ENCODE peak calls at places on chromosomes 2 and 18, in eight cellular contexts. Z, T, L, U, R, H, O and M are unnamed samples.

GRCh38 chr2:239590995-239591915 is 190.4 kb upstream of the HDAC4 start:
- DNase-seq in U (no peak), H (no peak), R (no peak), T (no peak), Z (no peak), O (no peak), L (no peak), M (no peak)

GRCh38 chr18:4453712-4454547 is 1.2 kb downstream of the DLGAP1 start:
- DNase-seq in L (no peak), R (no peak), O (no peak), Z (no peak), T (no peak), U (no peak), H (no peak), M (peak; percentile 85)

GRCh38 chr2:241150660-241151530 is 628 bp downstream of the PPP1R7 start:
- DNase-seq in R (no peak), Z (peak; percentile 1), U (no peak), O (no peak), H (no peak), T (no peak), L (no peak), M (no peak)

GRCh38 chr2:60489269-60489668 is 64.2 kb downstream of the BCL11A start:
- DNase-seq in H (no peak), L (no peak), T (no peak), Z (no peak), U (no peak), R (no peak), O (no peak), M (no peak)

GRCh38 chr2:177816740-177817139 is 255.8 kb downstream of the PDE11A start:
- DNase-seq in L (no peak), T (no peak), Z (no peak), R (no peak), H (no peak), U (no peak), O (no peak), M (no peak)

GRCh38 chr2:15588329-15588919 is 3.2 kb upstream of the DDX1 start:
- DNase-seq in Z (peak; percentile 32), H (no peak), R (no peak), L (no peak), U (peak; percentile 61), T (peak; percentile 38), O (peak; percentile 15), M (no peak)

GRCh38 chr2:11140492-11140891 is 14.8 kb upstream of the SLC66A3 start:
- DNase-seq in O (no peak), R (no peak), L (no peak), U (no peak), Z (no peak), T (no peak), H (no peak), M (no peak)

GRCh38 chr18:12741351-12741750 is 38.5 kb downstream of the PSMG2 start:
- DNase-seq in U (peak; percentile 26), R (no peak), L (no peak), O (no peak), H (no peak), Z (no peak), T (no peak), M (no peak)

GRCh38 chr2:188243381-188243780 is 48.3 kb upstream of the GULP1 start:
- DNase-seq in U (no peak), L (no peak), O (no peak), H (no peak), Z (no peak), T (no peak), R (no peak), M (no peak)

GRCh38 chr18:44895176-44895798 is 214.6 kb downstream of the SETBP1 start:
- DNase-seq in Z (no peak), U (peak; percentile 61), L (no peak), R (no peak), T (no peak), H (no peak), O (no peak), M (peak; percentile 32)

GRCh38 chr2:233021771-233022170 is 8.7 kb upstream of the NGEF start:
- DNase-seq in Z (no peak), U (no peak), H (no peak), O (no peak), T (no peak), R (no peak), L (no peak), M (no peak)

GRCh38 chr2:127097841-127098651 is 8.9 kb downstream of the BIN1 start:
- DNase-seq in R (no peak), U (no peak), H (no peak), L (no peak), T (no peak), Z (no peak), O (no peak), M (no peak)

GRCh38 chr18:36265035-36265434 is 32.5 kb upstream of the FHOD3 start:
- DNase-seq in Z (no peak), H (no peak), O (no peak), L (no peak), T (no peak), U (no peak), R (no peak), M (no peak)

GRCh38 chr2:45291283-45291682 is 282.0 kb upstream of the SIX2 start:
- DNase-seq in R (no peak), L (no peak), U (no peak), H (no peak), Z (no peak), O (no peak), T (no peak), M (no peak)

GRCh38 chr2:64655873-64656272 is 2.2 kb upstream of the SERTAD2 start:
- DNase-seq in R (no peak), O (no peak), H (no peak), U (no peak), T (no peak), L (no peak), Z (peak; percentile 27), M (no peak)

GRCh38 chr18:77560334-77560970 is 310.8 kb downstream of the GALR1 start:
- DNase-seq in Z (no peak), U (peak; percentile 34), L (no peak), O (no peak), H (no peak), T (no peak), R (no peak), M (no peak)

GRCh38 chr2:135226961-135227360 is 174.9 kb downstream of the RAB3GAP1 start:
- DNase-seq in U (no peak), O (no peak), T (no peak), Z (no peak), R (no peak), H (no peak), L (no peak), M (no peak)

GRCh38 chr18:24142376-24142775 is 3.5 kb downstream of the CABYR start:
- DNase-seq in Z (no peak), H (no peak), T (no peak), O (no peak), L (no peak), U (no peak), R (no peak), M (no peak)

GRCh38 chr18:63758616-63759015 is 16.6 kb upstream of the SERPINB7 start:
- DNase-seq in T (no peak), R (no peak), Z (no peak), O (no peak), H (no peak), U (no peak), L (no peak), M (no peak)

GRCh38 chr18:59087391-59087790 is 52.3 kb upstream of the SEC11C start:
- DNase-seq in Z (no peak), T (no peak), H (no peak), O (no peak), L (no peak), R (no peak), U (no peak), M (no peak)

GRCh38 chr2:18455256-18455862 is 105.1 kb downstream of the RDH14 start:
- DNase-seq in O (no peak), T (no peak), R (no peak), H (no peak), U (no peak), Z (no peak), L (no peak), M (no peak)

GRCh38 chr2:43846140-43846793 is 7.5 kb downstream of the ABCG8 start:
- DNase-seq in O (no peak), H (no peak), U (no peak), Z (no peak), L (no peak), R (no peak), T (no peak), M (no peak)

GRCh38 chr2:54979645-54980044 is 70.6 kb downstream of the RTN4 start:
- DNase-seq in T (no peak), Z (no peak), H (no peak), L (no peak), R (no peak), U (no peak), O (no peak), M (peak; percentile 76)

GRCh38 chr18:12639990-12640880 is 17.7 kb downstream of the SPIRE1 start:
- DNase-seq in Z (no peak), R (no peak), U (peak; percentile 68), O (no peak), T (no peak), L (no peak), H (no peak), M (no peak)

GRCh38 chr2:780581-780980 is 103.4 kb upstream of the TMEM18 start:
- DNase-seq in Z (no peak), H (no peak), T (no peak), U (no peak), R (no peak), O (no peak), L (no peak), M (no peak)

GRCh38 chr2:161992526-161992925 is 81.5 kb downstream of the DPP4 start:
- DNase-seq in U (no peak), T (no peak), L (peak; percentile 21), R (peak; percentile 6), O (no peak), H (peak; percentile 14), Z (peak; percentile 48), M (no peak)

GRCh38 chr18:71807586-71807985 is 736.6 kb downstream of the CBLN2 start:
- DNase-seq in R (no peak), H (no peak), L (no peak), O (no peak), T (no peak), Z (no peak), U (no peak), M (no peak)

GRCh38 chr2:160720098-160720497 is 226.5 kb upstream of the RBMS1 start:
- DNase-seq in H (no peak), R (no peak), O (no peak), Z (no peak), T (no peak), L (no peak), U (no peak), M (no peak)

GRCh38 chr2:203623104-203623503 is 83.3 kb upstream of the CD28 start:
- DNase-seq in U (peak; percentile 44), L (no peak), R (no peak), T (no peak), Z (no peak), O (no peak), H (no peak), M (no peak)

GRCh38 chr2:190352668-190353536 is 9.5 kb downstream of the INPP1 start:
- DNase-seq in U (no peak), R (no peak), H (no peak), T (peak; percentile 12), Z (no peak), L (no peak), O (peak; percentile 27), M (no peak)

GRCh38 chr18:13452448-13452811 is 233.9 kb downstream of the LDLRAD4 start:
- DNase-seq in T (peak; percentile 72), L (no peak), U (no peak), R (no peak), Z (no peak), H (no peak), O (peak; percentile 32), M (no peak)

GRCh38 chr18:48674198-48674721 is 135.4 kb downstream of the CTIF start:
- DNase-seq in T (no peak), R (no peak), H (no peak), U (no peak), Z (no peak), L (no peak), O (no peak), M (no peak)

GRCh38 chr2:204628926-204629661 is 83.8 kb downstream of the PARD3B start:
- DNase-seq in Z (no peak), R (no peak), O (no peak), L (no peak), H (no peak), T (no peak), U (no peak), M (no peak)

GRCh38 chr2:7012141-7012809 is 95.1 kb downstream of the RNF144A start:
- DNase-seq in R (no peak), L (no peak), O (no peak), T (peak; percentile 51), H (no peak), Z (no peak), U (no peak), M (no peak)